ENCODE peak calls at places on chromosomes 13 and 19, in five cellular contexts. Z is fibroblast of the aortic adventitia, U is transverse colon, R is Panc1, B is pancreas. D is an unnamed sample.

GRCh38 chr13:21934309-21934708 is 263.4 kb downstream of the FGF9 start:
- DNase-seq in Z (no peak), U (no peak), R (no peak), B (no peak), D (no peak)

GRCh38 chr13:95564948-95565347 is 12.4 kb downstream of the CLDN10 start:
- DNase-seq in Z (peak), U (no peak), R (no peak), B (no peak), D (no peak)

GRCh38 chr13:111434578-111435159 is 114.2 kb downstream of the TEX29 start:
- DNase-seq in Z (no peak), U (no peak), R (no peak), B (no peak), D (no peak)

GRCh38 chr19:34539396-34539795 is 57.8 kb downstream of the WTIP start:
- DNase-seq in Z (no peak), U (no peak), R (no peak), B (no peak), D (no peak)

GRCh38 chr13:74015137-74015536 is 119.1 kb downstream of the KLF12 start:
- DNase-seq in Z (peak), U (no peak), R (no peak), B (no peak), D (no peak)

GRCh38 chr13:108121406-108121805 is 93.9 kb downstream of the LIG4 start:
- DNase-seq in Z (no peak), U (no peak), R (no peak), B (no peak), D (no peak)

GRCh38 chr13:24124789-24125476 is 35.6 kb upstream of the SPATA13 start:
- DNase-seq in Z (no peak), U (no peak), R (no peak), B (no peak), D (no peak)

GRCh38 chr19:46713781-46714522 is 3.0 kb downstream of the PRKD2 start:
- DNase-seq in Z (peak), U (peak), R (no peak), B (peak), D (no peak)

GRCh38 chr13:110559429-110559943 is 2.0 kb downstream of the RAB20 start:
- DNase-seq in Z (peak), U (peak), R (no peak), B (peak), D (no peak)

GRCh38 chr19:34254552-34255432 is at the start of gene GARRE1:
- DNase-seq in Z (no peak), U (peak), R (no peak), B (peak), D (no peak)

GRCh38 chr13:45595968-45596367 is 19.6 kb downstream of the ERICH6B start:
- DNase-seq in Z (no peak), U (no peak), R (no peak), B (no peak), D (no peak)

DNA sequence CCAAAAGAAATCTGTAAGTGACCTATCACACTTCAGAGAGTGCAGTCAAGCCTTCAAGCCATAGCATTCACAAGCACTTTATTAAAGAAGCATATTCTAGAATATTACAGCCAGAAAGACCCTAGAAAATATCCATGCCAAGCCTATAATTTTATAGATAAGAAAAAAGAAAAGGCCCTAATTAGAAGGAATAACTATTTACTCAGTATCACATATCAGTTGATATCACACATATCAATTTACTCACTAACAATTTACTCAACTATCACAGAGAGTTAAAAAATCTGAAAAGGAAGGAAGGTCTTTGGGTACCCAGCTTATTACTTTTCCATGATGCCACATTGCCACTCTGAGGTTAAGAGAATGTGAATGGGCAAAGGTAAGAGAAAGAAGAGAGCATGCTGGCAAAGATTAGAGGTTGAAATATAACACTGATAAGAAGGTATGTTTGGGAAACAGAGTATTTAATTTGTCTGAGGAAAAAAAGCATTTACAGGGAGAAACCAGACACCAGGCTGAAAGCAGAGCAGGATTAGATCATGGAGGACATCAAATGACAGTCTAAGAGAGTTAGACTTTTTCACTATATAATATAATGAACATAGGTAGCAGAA is 186.2 kb downstream of the VWA8 start:
- DNase-seq in Z (no peak), U (no peak), R (no peak), B (no peak), D (no peak)
- H3K4me3 ChIP-seq in Z (no peak), U (no peak), R (no peak), B (no peak), D (no peak)

DNA sequence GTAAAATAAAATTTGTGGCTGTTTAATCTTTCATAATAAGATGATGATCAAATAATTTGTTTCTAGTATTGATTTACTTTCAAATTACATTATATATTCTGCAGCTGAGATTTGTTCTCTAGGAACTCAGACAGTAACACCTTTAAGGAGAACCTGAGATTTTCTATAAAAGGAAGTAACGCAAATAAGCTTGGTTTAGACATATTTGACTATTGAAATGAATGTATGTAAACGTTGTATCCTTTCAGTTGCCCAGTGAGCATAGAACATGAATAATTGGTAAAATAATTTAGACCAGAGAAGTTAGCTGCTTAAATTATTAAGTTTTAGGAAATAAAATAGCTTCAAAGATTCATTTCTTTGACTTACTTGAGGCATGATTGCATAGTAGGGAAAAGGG is 3.1 kb downstream of the CDK8 start:
- DNase-seq in Z (no peak), U (no peak), R (no peak), B (no peak), D (no peak)
- H3K4me3 ChIP-seq in Z (no peak), U (no peak), R (no peak), B (peak), D (peak)

GRCh38 chr13:35916186-35916585 is 215.0 kb downstream of the DCLK1 start:
- DNase-seq in Z (no peak), U (no peak), R (no peak), B (no peak), D (no peak)

GRCh38 chr13:35917252-35917941 is 213.8 kb downstream of the DCLK1 start:
- DNase-seq in Z (peak), U (no peak), R (no peak), B (no peak), D (no peak)

GRCh38 chr13:35914662-35915061 is 216.5 kb downstream of the DCLK1 start:
- DNase-seq in Z (peak), U (no peak), R (no peak), B (no peak), D (no peak)

GRCh38 chr13:35920816-35921215 is 210.4 kb downstream of the DCLK1 start:
- DNase-seq in Z (no peak), U (no peak), R (no peak), B (no peak), D (no peak)

DNA sequence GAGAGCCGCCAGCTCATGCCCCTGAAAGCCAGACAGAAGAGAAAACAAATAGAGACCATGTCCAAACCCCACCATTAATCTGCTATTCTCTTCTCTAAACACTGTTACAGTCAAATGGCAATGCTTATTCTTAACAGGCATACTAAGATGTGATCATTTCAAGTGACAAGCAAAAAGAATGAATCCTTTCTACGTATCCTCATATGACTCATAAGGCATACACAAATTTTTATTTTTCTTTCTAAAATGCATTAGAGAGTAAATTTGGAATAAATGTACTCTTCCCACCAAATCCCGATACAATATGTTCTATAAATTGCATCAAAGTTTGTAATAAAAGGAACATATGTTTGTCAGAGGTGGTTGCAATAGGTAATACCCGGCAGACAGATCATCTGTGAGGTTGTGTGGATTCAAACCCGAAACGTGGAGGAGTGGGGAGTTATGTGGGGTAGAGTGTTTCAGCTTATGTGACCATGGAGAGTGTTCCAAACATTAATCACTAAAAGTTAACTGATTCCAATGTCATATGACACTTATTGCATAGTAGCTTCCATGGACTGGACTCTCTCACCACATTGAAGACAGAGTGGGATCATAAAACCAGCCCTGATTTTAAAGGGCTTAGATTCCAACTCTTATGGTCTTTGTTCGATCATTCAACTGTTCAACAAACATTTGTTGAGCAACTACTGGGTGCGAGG is 213.1 kb downstream of the DCLK1 start:
- DNase-seq in Z (peak), U (no peak), R (no peak), B (no peak), D (no peak)
- H3K4me3 ChIP-seq in Z (no peak), U (no peak), R (no peak), B (no peak), D (no peak)

GRCh38 chr19:13398182-13398581 is 108.1 kb downstream of the CACNA1A start:
- DNase-seq in Z (no peak), U (no peak), R (no peak), B (no peak), D (no peak)

GRCh38 chr19:13401388-13401787 is 104.9 kb downstream of the CACNA1A start:
- DNase-seq in Z (peak), U (no peak), R (no peak), B (no peak), D (no peak)

GRCh38 chr19:13398780-13399726 is 107.2 kb downstream of the CACNA1A start:
- DNase-seq in Z (peak), U (no peak), R (peak), B (no peak), D (no peak)

GRCh38 chr19:13399746-13400145 is 106.5 kb downstream of the CACNA1A start:
- DNase-seq in Z (no peak), U (no peak), R (no peak), B (no peak), D (no peak)

DNA sequence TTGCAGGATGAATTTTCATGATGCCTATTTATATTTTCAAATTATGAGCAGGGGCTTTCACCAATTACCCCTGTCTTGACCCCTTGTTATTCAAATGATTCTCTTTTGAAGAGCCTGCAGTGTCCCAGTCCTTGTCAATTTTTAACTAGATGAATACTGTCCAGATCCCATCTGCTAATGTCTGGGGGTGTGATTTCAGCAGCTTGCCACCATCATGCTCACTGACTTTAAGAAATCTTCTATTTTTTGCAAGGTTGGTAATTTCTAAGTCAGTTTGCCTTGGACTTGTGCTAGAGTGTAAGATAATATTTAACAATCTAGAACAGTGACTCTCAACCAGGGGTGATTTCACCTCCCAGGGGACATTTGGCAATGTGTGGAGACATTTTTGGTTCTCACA is 106.0 kb downstream of the CACNA1A start:
- DNase-seq in Z (no peak), U (no peak), R (no peak), B (no peak), D (no peak)
- H3K4me3 ChIP-seq in Z (no peak), U (no peak), R (no peak), B (no peak), D (no peak)

D was measured in SK-N-MC.